ENCODE peak calls at places on chromosomes 7 and 10, in five cellular contexts. R is mucosa of descending colon, J is Calu3, T is tibial artery, O is transverse colon. K is an unnamed sample.

GRCh38 chr7:105277341-105277740 is 111.4 kb downstream of the SRPK2 start:
- DNase-seq in R (no peak), T (no peak), O (no peak), J (peak), K (no peak)

GRCh38 chr10:74827045-74827441 is 643 bp downstream of the KAT6B start:
- DNase-seq in T (no peak), O (no peak), J (no peak), R (no peak), K (no peak)

GRCh38 chr7:134443396-134444070 is 15.4 kb downstream of the AKR1B1 start:
- DNase-seq in R (no peak), O (no peak), T (no peak), J (no peak), K (no peak)

GRCh38 chr7:123674399-123675091 is 18.9 kb downstream of the LMOD2 start:
- DNase-seq in T (no peak), R (no peak), J (no peak), O (no peak), K (no peak)

GRCh38 chr10:78865518-78865835 is 203.3 kb upstream of the ZMIZ1 start:
- DNase-seq in J (no peak), O (no peak), R (peak), T (no peak), K (no peak)

GRCh38 chr10:132465193-132465888 is 68.3 kb downstream of the PWWP2B start:
- DNase-seq in J (no peak), R (peak), T (no peak), O (peak), K (no peak)

GRCh38 chr7:12754179-12754578 is 66.7 kb downstream of the ARL4A start:
- DNase-seq in O (no peak), J (no peak), T (no peak), R (no peak), K (no peak)

GRCh38 chr7:28207486-28208158 is 27.0 kb upstream of the JAZF1 start:
- DNase-seq in J (no peak), T (no peak), O (no peak), R (no peak), K (peak)

GRCh38 chr10:95096143-95096542 is 26.8 kb upstream of the CYP2C8 start:
- DNase-seq in T (no peak), O (peak), R (peak), J (no peak), K (no peak)

GRCh38 chr10:95097805-95098204 is 28.5 kb upstream of the CYP2C8 start:
- DNase-seq in R (peak), O (no peak), J (no peak), T (no peak), K (no peak)
- TF ChIP-seq CTCF in R (no peak), O (no peak), J (no peak), T (no peak), K (no peak)

DNA sequence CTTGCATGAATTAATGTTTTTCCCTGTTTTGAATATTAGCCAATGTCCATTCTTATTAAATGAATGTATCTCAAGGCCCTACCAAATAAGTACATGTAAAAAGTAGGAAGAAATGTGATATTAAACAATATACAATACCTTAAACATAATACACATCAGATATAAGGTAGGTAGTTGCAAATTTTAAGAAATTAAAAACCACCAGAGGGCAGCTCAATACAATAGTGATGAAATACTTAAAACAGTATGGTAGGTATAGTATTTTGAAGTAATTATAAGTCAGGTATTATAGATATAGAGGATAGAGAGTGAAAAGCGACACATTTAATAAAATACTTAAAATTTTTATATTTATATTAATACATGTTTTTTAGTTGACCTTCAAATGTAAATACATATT is 43.6 kb upstream of the CDK14 start:
- DNase-seq in J (no peak), T (no peak), R (no peak), O (no peak), K (peak)
- TF ChIP-seq CTCF in J (no peak), T (peak), R (no peak), O (peak), K (no peak)

GRCh38 chr7:158442260-158442659 is 145.4 kb downstream of the PTPRN2 start:
- DNase-seq in R (no peak), O (no peak), J (no peak), T (no peak), K (no peak)
- TF ChIP-seq CTCF in R (no peak), O (peak), J (peak), T (no peak), K (no peak)

GRCh38 chr10:88471909-88472308 is 111.2 kb downstream of the RNLS start:
- DNase-seq in J (no peak), O (no peak), R (no peak), T (no peak), K (no peak)

GRCh38 chr10:88467835-88468485 is 115.2 kb downstream of the RNLS start:
- DNase-seq in O (no peak), R (no peak), J (no peak), T (no peak), K (no peak)

GRCh38 chr10:88474884-88475844 is 108.0 kb downstream of the RNLS start:
- DNase-seq in O (no peak), T (no peak), R (no peak), J (no peak), K (no peak)

GRCh38 chr10:88473989-88474883 is 108.9 kb downstream of the RNLS start:
- DNase-seq in T (no peak), R (peak), O (peak), J (peak), K (no peak)

DNA sequence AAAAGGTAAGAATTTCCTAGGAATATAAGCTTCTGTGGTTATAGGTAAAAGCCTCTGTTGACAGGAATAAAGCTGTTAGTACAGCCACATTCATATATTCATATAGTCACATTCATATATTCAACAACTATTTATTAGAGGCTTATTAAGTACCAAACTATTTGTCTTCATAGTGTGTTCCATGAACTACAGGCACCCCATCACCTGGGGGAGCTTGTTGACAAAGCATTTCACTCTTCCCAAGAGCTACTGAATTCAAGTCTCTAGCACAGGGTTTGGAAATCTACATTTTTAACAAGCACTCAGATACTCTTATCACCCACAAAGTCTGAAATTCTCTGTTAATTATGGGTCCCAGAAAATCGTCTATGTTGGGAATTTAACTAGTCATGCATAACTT is 110.6 kb downstream of the RNLS start:
- DNase-seq in O (no peak), R (no peak), J (no peak), T (no peak), K (no peak)
- TF ChIP-seq CTCF in O (no peak), R (no peak), J (no peak), T (no peak), K (no peak)

GRCh38 chr10:112872728-112873127 is 77.3 kb upstream of the TCF7L2 start:
- DNase-seq in J (no peak), O (no peak), R (no peak), T (no peak), K (no peak)
- TF ChIP-seq CTCF in J (no peak), O (no peak), R (no peak), T (no peak), K (peak)

DNA sequence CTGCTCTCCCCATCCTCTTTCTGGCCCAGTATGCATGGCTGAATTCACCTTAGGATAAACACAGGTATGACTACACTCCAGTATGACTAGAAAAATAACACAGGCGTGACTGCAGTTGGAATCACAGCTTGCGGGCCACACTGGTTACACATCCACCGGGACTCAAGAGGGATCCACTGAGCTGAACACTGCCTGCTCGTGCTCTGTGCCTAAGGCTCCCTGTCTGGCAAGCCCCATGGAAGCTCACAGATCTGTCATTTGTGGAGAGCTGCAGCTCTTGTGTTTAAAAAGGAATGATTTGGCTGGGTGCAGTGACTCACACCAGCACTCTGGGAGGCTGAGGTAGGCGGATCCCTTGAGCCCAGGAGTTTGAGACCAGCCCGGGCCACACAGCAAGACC is 26.8 kb downstream of the VOPP1 start:
- DNase-seq in R (no peak), J (no peak), T (no peak), O (no peak), K (no peak)
- TF ChIP-seq CTCF in R (no peak), J (no peak), T (no peak), O (no peak), K (no peak)

GRCh38 chr10:81179805-81180452 is 642.2 kb downstream of the SH2D4B start:
- DNase-seq in T (no peak), R (peak), J (peak), O (peak), K (peak)
- TF ChIP-seq CTCF in T (no peak), R (peak), J (peak), O (peak), K (peak)

DNA sequence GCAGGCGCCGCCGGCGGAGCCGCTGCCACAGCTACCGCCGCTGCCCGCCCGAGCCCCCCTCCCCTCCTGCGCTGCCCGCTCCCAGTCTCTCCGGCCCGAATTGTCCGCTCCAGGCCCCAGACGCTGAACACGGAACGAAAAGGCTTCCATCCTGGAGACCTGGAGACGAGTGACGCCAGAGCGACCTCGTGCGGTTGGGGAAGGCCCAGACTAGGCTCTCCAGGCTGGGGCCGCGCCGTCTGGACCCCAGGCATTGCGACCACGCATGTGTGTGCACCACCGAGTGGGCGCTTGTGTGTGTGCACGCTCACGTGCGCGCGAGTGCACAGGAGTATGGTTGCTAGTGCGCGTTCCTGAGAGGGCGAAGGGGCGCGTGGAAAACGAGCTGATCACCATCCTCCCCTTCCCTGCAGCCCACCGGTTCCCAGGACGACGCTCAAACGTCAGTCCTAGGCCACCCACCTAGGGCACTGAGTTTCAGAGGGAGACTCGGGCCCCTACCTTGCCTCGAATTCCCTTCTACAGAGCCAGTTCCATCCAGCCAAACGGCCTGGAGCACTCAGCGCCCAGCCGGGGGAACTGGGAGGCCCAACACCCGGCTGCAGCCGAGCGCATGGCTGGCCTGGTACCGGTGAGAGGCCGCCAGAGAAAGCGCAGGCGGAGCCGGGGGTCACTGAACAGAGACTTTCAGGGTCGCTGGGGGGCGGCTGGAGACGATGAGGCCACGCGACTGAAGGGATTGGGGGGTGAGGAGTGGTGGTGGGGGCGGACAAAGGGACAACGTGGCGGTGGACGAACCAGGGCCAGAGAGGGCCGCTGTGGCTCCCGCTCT is 11.6 kb downstream of the LBX1 start:
- DNase-seq in O (peak), J (peak), T (no peak), R (peak), K (peak)
- TF ChIP-seq CTCF in O (peak), J (no peak), T (no peak), R (no peak), K (peak)

GRCh38 chr10:125502276-125502675 is 180.7 kb downstream of the TEX36 start:
- DNase-seq in O (no peak), T (no peak), R (no peak), J (no peak), K (no peak)
- TF ChIP-seq CTCF in O (no peak), T (no peak), R (no peak), J (no peak), K (no peak)

GRCh38 chr7:38660427-38661099 is 29.4 kb upstream of the AMPH start:
- DNase-seq in R (peak), J (peak), T (no peak), O (peak), K (peak)
- TF ChIP-seq CTCF in R (peak), J (peak), T (peak), O (peak), K (peak)